ENCODE peak calls at places on chromosomes 3 and 15, in seven cellular contexts. Z, S, I, F, R, E and J are unnamed samples.

GRCh38 chr3:177150970-177151627 is 46.2 kb downstream of the TBL1XR1 start:
- DNase-seq in Z (no peak), S (no peak), I (no peak), R (peak), E (no peak), F (no peak), J (peak)

GRCh38 chr3:71001303-71001702 is 582.2 kb downstream of the FOXP1 start:
- DNase-seq in I (no peak), Z (no peak), F (no peak), S (no peak), E (no peak), R (no peak), J (no peak)

GRCh38 chr3:14352002-14352627 is 50.3 kb upstream of the SLC6A6 start:
- DNase-seq in I (peak), E (no peak), F (no peak), R (peak), S (peak), Z (no peak), J (peak)

GRCh38 chr3:127775398-127776109 is 46.8 kb downstream of the MGLL start:
- DNase-seq in I (no peak), E (peak), F (no peak), Z (no peak), R (peak), S (no peak), J (peak)

GRCh38 chr15:37084602-37085001 is 15.7 kb downstream of the MEIS2 start:
- DNase-seq in S (no peak), Z (no peak), E (no peak), R (no peak), F (no peak), I (no peak), J (no peak)

GRCh38 chr3:94453864-94454263 is 391.0 kb downstream of the NSUN3 start:
- DNase-seq in F (no peak), S (no peak), R (no peak), Z (no peak), E (no peak), I (no peak), J (no peak)

GRCh38 chr3:113269661-113270060 is 58.3 kb downstream of the BOC start:
- DNase-seq in S (no peak), R (no peak), E (no peak), I (no peak), Z (no peak), F (no peak), J (no peak)

GRCh38 chr3:51100543-51100851 is 284.6 kb upstream of the MANF start:
- DNase-seq in S (no peak), E (no peak), F (no peak), R (no peak), I (no peak), Z (no peak), J (no peak)

GRCh38 chr3:72663429-72663828 is 184.8 kb downstream of the SHQ1 start:
- DNase-seq in F (no peak), S (no peak), R (no peak), I (no peak), E (no peak), Z (no peak), J (peak)